ENCODE peak calls at places on chromosomes 16 and 17, in five cellular contexts. One of them, this sample, is unnamed.

GRCh38 chr16:57826706-57827625 is 24.7 kb upstream of the KIFC3 start:
- DNase-seq in Right ventricle myocardium superior: peak
- DNase-seq in NCI-H2081: no peak
- DNase-seq in NCI-H146: no peak
- DNase-seq in activated CD4-positive, alpha-beta T cell treated with anti-CD3 and anti-CD28 coated beads for 36 hours: no peak
- DNase-seq in this sample: peak

GRCh38 chr16:89187337-89188063 is 12.8 kb downstream of the SLC22A31 start:
- DNase-seq in Right ventricle myocardium superior: no peak
- DNase-seq in NCI-H2081: no peak
- DNase-seq in NCI-H146: peak
- DNase-seq in activated CD4-positive, alpha-beta T cell treated with anti-CD3 and anti-CD28 coated beads for 36 hours: peak
- DNase-seq in this sample: peak

GRCh38 chr16:68356249-68356918 is 45.6 kb downstream of the PRMT7 start:
- DNase-seq in Right ventricle myocardium superior: no peak
- DNase-seq in NCI-H2081: no peak
- DNase-seq in NCI-H146: no peak
- DNase-seq in activated CD4-positive, alpha-beta T cell treated with anti-CD3 and anti-CD28 coated beads for 36 hours: peak
- DNase-seq in this sample: no peak

GRCh38 chr17:80924111-80924806 is 67.4 kb upstream of the CHMP6 start:
- DNase-seq in Right ventricle myocardium superior: no peak
- DNase-seq in NCI-H2081: no peak
- DNase-seq in NCI-H146: no peak
- DNase-seq in activated CD4-positive, alpha-beta T cell treated with anti-CD3 and anti-CD28 coated beads for 36 hours: no peak
- DNase-seq in this sample: peak

GRCh38 chr17:78818932-78819331 is 21.7 kb downstream of the USP36 start:
- DNase-seq in Right ventricle myocardium superior: peak
- DNase-seq in NCI-H2081: no peak
- DNase-seq in NCI-H146: no peak
- DNase-seq in activated CD4-positive, alpha-beta T cell treated with anti-CD3 and anti-CD28 coated beads for 36 hours: peak
- DNase-seq in this sample: peak

GRCh38 chr16:81946206-81946605 is 65.1 kb downstream of the SDR42E1 start:
- DNase-seq in Right ventricle myocardium superior: no peak
- DNase-seq in NCI-H2081: no peak
- DNase-seq in NCI-H146: no peak
- DNase-seq in activated CD4-positive, alpha-beta T cell treated with anti-CD3 and anti-CD28 coated beads for 36 hours: no peak
- DNase-seq in this sample: no peak

GRCh38 chr17:75549246-75550138 is 24.0 kb downstream of the LLGL2 start:
- DNase-seq in Right ventricle myocardium superior: no peak
- DNase-seq in NCI-H2081: peak
- DNase-seq in NCI-H146: peak
- DNase-seq in activated CD4-positive, alpha-beta T cell treated with anti-CD3 and anti-CD28 coated beads for 36 hours: no peak
- DNase-seq in this sample: no peak

GRCh38 chr17:39666601-39667261 is 1.5 kb upstream of the PNMT start:
- DNase-seq in Right ventricle myocardium superior: peak
- DNase-seq in NCI-H2081: no peak
- DNase-seq in NCI-H146: no peak
- DNase-seq in activated CD4-positive, alpha-beta T cell treated with anti-CD3 and anti-CD28 coated beads for 36 hours: no peak
- DNase-seq in this sample: peak

GRCh38 chr17:70906808-70907207 is 737.5 kb downstream of the KCNJ2 start:
- DNase-seq in Right ventricle myocardium superior: no peak
- DNase-seq in NCI-H2081: no peak
- DNase-seq in NCI-H146: peak
- DNase-seq in activated CD4-positive, alpha-beta T cell treated with anti-CD3 and anti-CD28 coated beads for 36 hours: no peak
- DNase-seq in this sample: no peak

GRCh38 chr16:11302977-11303376 is 21.8 kb upstream of the PRM1 start:
- DNase-seq in Right ventricle myocardium superior: no peak
- DNase-seq in NCI-H2081: peak
- DNase-seq in NCI-H146: peak
- DNase-seq in activated CD4-positive, alpha-beta T cell treated with anti-CD3 and anti-CD28 coated beads for 36 hours: no peak
- DNase-seq in this sample: no peak

GRCh38 chr16:9837481-9837880 is 344.7 kb downstream of the GRIN2A start:
- DNase-seq in Right ventricle myocardium superior: no peak
- DNase-seq in NCI-H2081: no peak
- DNase-seq in NCI-H146: no peak
- DNase-seq in activated CD4-positive, alpha-beta T cell treated with anti-CD3 and anti-CD28 coated beads for 36 hours: no peak
- DNase-seq in this sample: no peak

GRCh38 chr16:53220585-53220984 is 165.8 kb downstream of the CHD9 start:
- DNase-seq in Right ventricle myocardium superior: no peak
- DNase-seq in NCI-H2081: no peak
- DNase-seq in NCI-H146: no peak
- DNase-seq in activated CD4-positive, alpha-beta T cell treated with anti-CD3 and anti-CD28 coated beads for 36 hours: no peak
- DNase-seq in this sample: no peak

GRCh38 chr17:32519769-32520701 is 33.2 kb downstream of the CDK5R1 start:
- DNase-seq in Right ventricle myocardium superior: no peak
- DNase-seq in NCI-H2081: peak
- DNase-seq in NCI-H146: peak
- DNase-seq in activated CD4-positive, alpha-beta T cell treated with anti-CD3 and anti-CD28 coated beads for 36 hours: peak
- DNase-seq in this sample: peak

GRCh38 chr17:43338886-43339516 is 59.8 kb upstream of the ARL4D start:
- DNase-seq in Right ventricle myocardium superior: peak
- DNase-seq in NCI-H2081: peak
- DNase-seq in NCI-H146: peak
- DNase-seq in activated CD4-positive, alpha-beta T cell treated with anti-CD3 and anti-CD28 coated beads for 36 hours: peak
- DNase-seq in this sample: peak

This sample was measured in spleen.